ENCODE peak calls at places on chromosomes 12 and 14, in seven cellular contexts. J is fibroblast of lung, O is CD14-positive monocyte, B is GM10248, F is ELR, V is right lobe of liver, R is stomach. M is an unnamed sample.

GRCh38 chr12:14998941-14999340 is 26.1 kb downstream of the PDE6H start:
- DNase-seq in J (no peak), O (no peak), B (no peak), F (no peak), V (no peak), R (no peak), M (no peak)

GRCh38 chr14:44463386-44464004 is 43.6 kb downstream of the FSCB start:
- DNase-seq in J (no peak), O (no peak), B (no peak), F (peak), V (no peak), R (no peak), M (peak)

GRCh38 chr12:24049771-24050170 is 100.3 kb upstream of the SOX5 start:
- DNase-seq in J (no peak), O (no peak), B (no peak), F (no peak), V (peak), R (no peak), M (peak)

GRCh38 chr14:70722418-70722817 is 80.7 kb downstream of the TTC9 start:
- DNase-seq in J (no peak), O (no peak), B (no peak), F (no peak), V (no peak), R (no peak), M (no peak)

GRCh38 chr12:50309950-50310349 is 26.6 kb upstream of the LIMA1 start:
- DNase-seq in J (no peak), O (no peak), B (no peak), F (no peak), V (no peak), R (no peak), M (no peak)

GRCh38 chr12:15157200-15157599 is 64.0 kb downstream of the RERG start:
- DNase-seq in J (no peak), O (no peak), B (no peak), F (no peak), V (no peak), R (no peak), M (no peak)

GRCh38 chr12:25769076-25769945 is 189.2 kb upstream of the RASSF8 start:
- DNase-seq in J (peak), O (no peak), B (no peak), F (peak), V (no peak), R (no peak), M (no peak)

GRCh38 chr12:11713202-11713601 is 63.7 kb downstream of the ETV6 start:
- DNase-seq in J (no peak), O (no peak), B (no peak), F (no peak), V (no peak), R (no peak), M (no peak)

GRCh38 chr12:22687677-22688076 is 62.7 kb downstream of the ETNK1 start:
- DNase-seq in J (peak), O (no peak), B (no peak), F (peak), V (no peak), R (no peak), M (no peak)

GRCh38 chr14:34223302-34224150 is 238.5 kb downstream of the SPTSSA start:
- DNase-seq in J (no peak), O (no peak), B (no peak), F (no peak), V (no peak), R (no peak), M (no peak)

GRCh38 chr14:73026243-73026844 is 562 bp downstream of the ZFYVE1 start:
- DNase-seq in J (no peak), O (no peak), B (no peak), F (peak), V (no peak), R (no peak), M (no peak)

GRCh38 chr12:85979641-85980040 is 105.5 kb downstream of the NTS start:
- DNase-seq in J (no peak), O (no peak), B (no peak), F (peak), V (no peak), R (no peak), M (no peak)

GRCh38 chr14:99721792-99722516 is 37.9 kb downstream of the CYP46A1 start:
- DNase-seq in J (no peak), O (no peak), B (no peak), F (no peak), V (no peak), R (no peak), M (no peak)

GRCh38 chr12:77591959-77592358 is 238.7 kb upstream of the NAV3 start:
- DNase-seq in J (no peak), O (no peak), B (no peak), F (no peak), V (no peak), R (no peak), M (peak)

GRCh38 chr12:100142851-100143559 is at the start of gene BLTP3B:
- DNase-seq in J (peak), O (peak), B (peak), F (peak), V (peak), R (peak), M (peak)

GRCh38 chr12:71155228-71155627 is 2.6 kb downstream of the TSPAN8 start:
- DNase-seq in J (no peak), O (no peak), B (no peak), F (no peak), V (no peak), R (no peak), M (no peak)

GRCh38 chr12:22684526-22685118 is 59.7 kb downstream of the ETNK1 start:
- DNase-seq in J (peak), O (no peak), B (no peak), F (peak), V (no peak), R (no peak), M (peak)

GRCh38 chr12:106801830-106802561 is 27.5 kb downstream of the RIC8B start:
- DNase-seq in J (no peak), O (no peak), B (no peak), F (no peak), V (no peak), R (no peak), M (no peak)

GRCh38 chr12:107730942-107731341 is 30.0 kb downstream of the PRDM4 start:
- DNase-seq in J (no peak), O (no peak), B (no peak), F (no peak), V (no peak), R (no peak), M (no peak)

GRCh38 chr14:102095871-102096568 is 9.2 kb upstream of the HSP90AA1 start:
- DNase-seq in J (no peak), O (no peak), B (no peak), F (no peak), V (no peak), R (no peak), M (no peak)

GRCh38 chr12:13099066-13099909 is 4.2 kb downstream of the GSG1 start:
- DNase-seq in J (peak), O (peak), B (no peak), F (peak), V (no peak), R (no peak), M (no peak)

GRCh38 chr14:96164861-96165490 is 39.7 kb upstream of the BDKRB2 start:
- DNase-seq in J (peak), O (no peak), B (no peak), F (no peak), V (no peak), R (no peak), M (no peak)

GRCh38 chr12:1812650-1813302 is 7.6 kb upstream of the LRTM2 start:
- DNase-seq in J (peak), O (peak), B (no peak), F (peak), V (no peak), R (peak), M (no peak)

GRCh38 chr14:31411218-31411727 is 9.1 kb downstream of the HEATR5A start:
- DNase-seq in J (peak), O (no peak), B (no peak), F (no peak), V (no peak), R (no peak), M (no peak)

GRCh38 chr12:1642513-1642912 is 13.5 kb downstream of the WNT5B start:
- DNase-seq in J (no peak), O (no peak), B (no peak), F (no peak), V (no peak), R (no peak), M (no peak)

GRCh38 chr12:53561590-53561953 is 54.3 kb upstream of the NPFF start:
- DNase-seq in J (peak), O (no peak), B (no peak), F (peak), V (no peak), R (no peak), M (peak)

GRCh38 chr14:55458800-55459577 is 18.6 kb upstream of the TBPL2 start:
- DNase-seq in J (peak), O (no peak), B (peak), F (peak), V (no peak), R (no peak), M (no peak)

GRCh38 chr14:67129768-67130167 is 59.5 kb upstream of the GARIN2 start:
- DNase-seq in J (no peak), O (no peak), B (no peak), F (no peak), V (no peak), R (no peak), M (no peak)

GRCh38 chr14:91292476-91292875 is 48.0 kb upstream of the GPR68 start:
- DNase-seq in J (no peak), O (no peak), B (no peak), F (no peak), V (no peak), R (no peak), M (no peak)

GRCh38 chr14:76958975-76959710 is 69.4 kb downstream of the IRF2BPL start:
- DNase-seq in J (peak), O (peak), B (peak), F (peak), V (no peak), R (no peak), M (no peak)

GRCh38 chr14:35822501-35822900 is 3.6 kb upstream of the BRMS1L start:
- DNase-seq in J (no peak), O (no peak), B (no peak), F (no peak), V (no peak), R (no peak), M (no peak)

GRCh38 chr12:89451876-89452275 is 72.7 kb downstream of the GALNT4 start:
- DNase-seq in J (peak), O (no peak), B (no peak), F (peak), V (peak), R (no peak), M (no peak)

GRCh38 chr12:89932950-89933349 is 224.3 kb upstream of the ATP2B1 start:
- DNase-seq in J (no peak), O (no peak), B (no peak), F (no peak), V (no peak), R (no peak), M (no peak)

GRCh38 chr12:24615967-24616411 is 332.9 kb downstream of the BCAT1 start:
- DNase-seq in J (peak), O (no peak), B (no peak), F (peak), V (no peak), R (no peak), M (no peak)

GRCh38 chr12:1213205-1213604 is 222.2 kb downstream of the ERC1 start:
- DNase-seq in J (no peak), O (no peak), B (no peak), F (no peak), V (no peak), R (no peak), M (no peak)